ENCODE peak calls at places on chromosome 20, in eight cellular contexts. B, K, X, Y, E, Q, T and W are unnamed samples.

GRCh38 chr20:31838646-31839292 is 6.6 kb downstream of the FOXS1 start:
- DNase-seq in T (no peak), E (no peak), K (no peak), B (no peak), Y (no peak), X (no peak), Q (no peak), W (no peak)

GRCh38 chr20:40493071-40493470 is 196.0 kb downstream of the MAFB start:
- DNase-seq in E (no peak), Y (no peak), B (no peak), Q (no peak), X (no peak), K (no peak), T (peak; percentile 67), W (peak; percentile 70)

GRCh38 chr20:62984666-62985065 is 22.1 kb downstream of the BHLHE23 start:
- DNase-seq in T (no peak), X (no peak), Q (no peak), E (no peak), Y (no peak), K (no peak), B (no peak), W (no peak)

GRCh38 chr20:62913043-62913630 is 13.2 kb downstream of the DIDO1 start:
- DNase-seq in Q (no peak), Y (no peak), K (peak; percentile 55), T (no peak), X (no peak), B (no peak), E (no peak), W (no peak)

GRCh38 chr20:4571759-4572531 is 149.8 kb upstream of the PRND start:
- DNase-seq in X (no peak), B (no peak), Y (no peak), Q (no peak), K (no peak), T (no peak), E (no peak), W (no peak)

GRCh38 chr20:51132286-51132810 is 109.4 kb upstream of the KCNG1 start:
- DNase-seq in Q (no peak), B (no peak), E (no peak), K (no peak), T (no peak), X (peak; percentile 8), Y (peak; percentile 56), W (no peak)

GRCh38 chr20:5214826-5215225 is 88.0 kb downstream of the CDS2 start:
- DNase-seq in E (no peak), X (no peak), Q (no peak), Y (no peak), T (no peak), B (no peak), K (no peak), W (no peak)

GRCh38 chr20:9015984-9016324 is 52.9 kb upstream of the PLCB4 start:
- DNase-seq in X (no peak), T (no peak), K (no peak), Q (no peak), E (no peak), Y (no peak), B (no peak), W (no peak)

GRCh38 chr20:47792021-47792618 is 6.8 kb upstream of the SULF2 start:
- DNase-seq in Y (peak; percentile 71), K (no peak), X (no peak), Q (no peak), B (no peak), T (peak; percentile 87), E (no peak), W (peak; percentile 33)

GRCh38 chr20:2799688-2800589 is 488 bp downstream of the CPXM1 start:
- DNase-seq in Q (no peak), Y (no peak), E (peak; percentile 46), T (no peak), B (no peak), X (peak; percentile 49), K (peak; percentile 8), W (no peak)

GRCh38 chr20:41505198-41505597 is 113.0 kb downstream of the CHD6 start:
- DNase-seq in Y (no peak), Q (no peak), E (no peak), K (no peak), B (no peak), X (no peak), T (no peak), W (no peak)

GRCh38 chr20:3563548-3564177 is 92.8 kb downstream of the ATRN start:
- DNase-seq in Y (no peak), E (no peak), K (peak; percentile 29), T (no peak), Q (no peak), B (no peak), X (no peak), W (no peak)

GRCh38 chr20:56859751-56860366 is 230.8 kb downstream of the TFAP2C start:
- DNase-seq in X (peak; percentile 48), K (no peak), B (no peak), Y (no peak), E (no peak), T (no peak), Q (no peak), W (no peak)

GRCh38 chr20:61929971-61930666 is 135.6 kb downstream of the TAF4 start:
- DNase-seq in T (peak; percentile 47), X (no peak), Y (no peak), E (no peak), Q (no peak), K (no peak), B (no peak), W (no peak)

GRCh38 chr20:7657569-7657968 is 282.7 kb downstream of the HAO1 start:
- DNase-seq in K (no peak), Q (no peak), Y (no peak), T (no peak), X (no peak), E (no peak), B (no peak), W (no peak)

GRCh38 chr20:45704969-45705637 is at the start of gene WFDC10B:
- DNase-seq in T (no peak), K (no peak), E (no peak), B (no peak), Q (no peak), X (no peak), Y (no peak), W (no peak)

GRCh38 chr20:20768202-20768815 is 55.9 kb upstream of the RALGAPA2 start:
- DNase-seq in X (no peak), E (no peak), B (no peak), K (no peak), Q (no peak), Y (no peak), T (no peak), W (no peak)

GRCh38 chr20:49724637-49725606 is 11.2 kb upstream of the B4GALT5 start:
- DNase-seq in E (no peak), Q (no peak), Y (peak; percentile 55), B (no peak), X (no peak), K (no peak), T (peak; percentile 69), W (peak; percentile 35)

GRCh38 chr20:35821807-35822242 is 50.0 kb downstream of the PHF20 start:
- DNase-seq in B (no peak), T (no peak), X (no peak), Y (no peak), Q (no peak), E (no peak), K (no peak), W (no peak)

GRCh38 chr20:38286586-38287502 is 17.1 kb upstream of the BPI start:
- DNase-seq in Y (no peak), K (no peak), T (no peak), Q (no peak), X (no peak), B (no peak), E (no peak), W (no peak)

GRCh38 chr20:14521016-14521415 is 183.6 kb upstream of the FLRT3 start:
- DNase-seq in Y (no peak), X (no peak), Q (no peak), T (no peak), B (no peak), E (no peak), K (no peak), W (no peak)

GRCh38 chr20:57547250-57547649 is 13.7 kb upstream of the PCK1 start:
- DNase-seq in E (no peak), Y (no peak), B (no peak), Q (no peak), X (no peak), K (no peak), T (no peak), W (no peak)

GRCh38 chr20:49460916-49461315 is 21.6 kb downstream of the KCNB1 start:
- DNase-seq in E (no peak), B (no peak), K (no peak), Q (no peak), X (no peak), T (peak; percentile 15), Y (no peak), W (peak; percentile 34)

GRCh38 chr20:11178946-11179654 is 505.3 kb upstream of the JAG1 start:
- DNase-seq in B (no peak), Q (no peak), T (no peak), K (no peak), X (no peak), Y (no peak), E (no peak), W (no peak)

GRCh38 chr20:1633535-1633934 is 13.7 kb upstream of the SIRPB1 start:
- DNase-seq in K (no peak), Q (no peak), X (no peak), Y (no peak), E (no peak), T (no peak), B (no peak), W (no peak)

GRCh38 chr20:52484438-52484837 is 292.9 kb upstream of the ZFP64 start:
- DNase-seq in Y (no peak), K (no peak), B (no peak), T (no peak), Q (no peak), E (no peak), X (no peak), W (no peak)

GRCh38 chr20:6714202-6714800 is 53.2 kb upstream of the BMP2 start:
- DNase-seq in B (no peak), T (no peak), E (no peak), Q (no peak), Y (peak; percentile 80), K (no peak), X (no peak), W (no peak)

GRCh38 chr20:11687546-11688292 is 230.0 kb upstream of the BTBD3 start:
- DNase-seq in K (peak; percentile 80), T (no peak), Y (no peak), E (no peak), B (no peak), X (no peak), Q (no peak), W (no peak)

GRCh38 chr20:21529863-21530262 is 16.0 kb upstream of the NKX2-2 start:
- DNase-seq in X (peak; percentile 21), K (peak; percentile 56), T (no peak), B (no peak), Q (no peak), E (no peak), Y (no peak), W (no peak)

GRCh38 chr20:34709836-34710567 is 5.9 kb downstream of the TP53INP2 start:
- DNase-seq in X (peak; percentile 76), Y (no peak), Q (peak; percentile 58), K (no peak), T (peak; percentile 85), E (peak; percentile 93), B (peak; percentile 58), W (peak; percentile 52)

GRCh38 chr20:40990542-40991120 is 38.0 kb upstream of the TOP1 start:
- DNase-seq in Y (peak; percentile 86), E (peak; percentile 44), Q (peak; percentile 53), X (peak; percentile 90), B (no peak), K (peak; percentile 85), T (peak; percentile 83), W (peak; percentile 82)

GRCh38 chr20:63783970-63784369 is 44.4 kb downstream of the SLC2A4RG start:
- DNase-seq in B (no peak), T (no peak), Q (no peak), Y (no peak), X (no peak), E (no peak), K (no peak), W (no peak)

GRCh38 chr20:51188941-51189340 is 166.0 kb upstream of the KCNG1 start:
- DNase-seq in K (no peak), T (no peak), Q (no peak), B (no peak), Y (no peak), X (peak; percentile 14), E (no peak), W (no peak)